ENCODE peak calls at places on chromosomes 4 and X, in ten cellular contexts. One of them, this sample, is unnamed.

GRCh38 chr4:5019274-5019673 is at the start of gene CYTL1:
- DNase-seq in GM12878: no peak
- DNase-seq in IMR-90: no peak
- DNase-seq in stomach: no peak
- DNase-seq in H1: peak
- DNase-seq in ovary: peak
- DNase-seq in sigmoid colon: no peak
- DNase-seq in tibial nerve: no peak
- DNase-seq in H54: no peak
- DNase-seq in HCT116: no peak
- DNase-seq in this sample: no peak

GRCh38 chr4:15238720-15239119 is 189.1 kb upstream of the C1QTNF7 start:
- DNase-seq in tibial nerve: no peak
- DNase-seq in H1: peak
- DNase-seq in IMR-90: peak
- DNase-seq in ovary: peak
- DNase-seq in H54: peak
- DNase-seq in stomach: no peak
- DNase-seq in HCT116: no peak
- DNase-seq in GM12878: no peak
- DNase-seq in sigmoid colon: no peak
- DNase-seq in this sample: no peak

GRCh38 chrX:124228849-124229248 is 103.6 kb upstream of the TEX13D start:
- DNase-seq in H54: no peak
- DNase-seq in stomach: no peak
- DNase-seq in ovary: no peak
- DNase-seq in H1: no peak
- DNase-seq in IMR-90: no peak
- DNase-seq in sigmoid colon: no peak
- DNase-seq in GM12878: no peak
- DNase-seq in HCT116: no peak
- DNase-seq in tibial nerve: no peak
- DNase-seq in this sample: no peak

GRCh38 chrX:45614853-45615252 is 414.2 kb upstream of the DIPK2B start:
- DNase-seq in stomach: no peak
- DNase-seq in tibial nerve: no peak
- DNase-seq in sigmoid colon: no peak
- DNase-seq in H54: no peak
- DNase-seq in GM12878: no peak
- DNase-seq in ovary: no peak
- DNase-seq in IMR-90: no peak
- DNase-seq in H1: no peak
- DNase-seq in HCT116: no peak
- DNase-seq in this sample: no peak

GRCh38 chrX:24805201-24805600 is 111.5 kb downstream of the POLA1 start:
- DNase-seq in H54: no peak
- DNase-seq in HCT116: no peak
- DNase-seq in H1: no peak
- DNase-seq in stomach: no peak
- DNase-seq in sigmoid colon: no peak
- DNase-seq in GM12878: no peak
- DNase-seq in ovary: no peak
- DNase-seq in IMR-90: no peak
- DNase-seq in tibial nerve: no peak
- DNase-seq in this sample: no peak

GRCh38 chrX:16212024-16212423 is 44.7 kb downstream of the MAGEB17 start:
- DNase-seq in H54: no peak
- DNase-seq in H1: no peak
- DNase-seq in IMR-90: peak
- DNase-seq in stomach: no peak
- DNase-seq in HCT116: no peak
- DNase-seq in tibial nerve: no peak
- DNase-seq in ovary: no peak
- DNase-seq in sigmoid colon: no peak
- DNase-seq in GM12878: no peak
- DNase-seq in this sample: no peak

GRCh38 chr4:172311682-172312081 is 498.5 kb downstream of the GALNTL6 start:
- DNase-seq in IMR-90: no peak
- DNase-seq in sigmoid colon: no peak
- DNase-seq in H1: no peak
- DNase-seq in tibial nerve: no peak
- DNase-seq in GM12878: no peak
- DNase-seq in ovary: no peak
- DNase-seq in H54: no peak
- DNase-seq in stomach: no peak
- DNase-seq in HCT116: no peak
- DNase-seq in this sample: no peak

GRCh38 chrX:17692709-17693346 is 44.5 kb upstream of the SCML1 start:
- DNase-seq in H1: no peak
- DNase-seq in GM12878: no peak
- DNase-seq in HCT116: no peak
- DNase-seq in tibial nerve: no peak
- DNase-seq in sigmoid colon: no peak
- DNase-seq in H54: no peak
- DNase-seq in stomach: no peak
- DNase-seq in IMR-90: peak
- DNase-seq in ovary: no peak
- DNase-seq in this sample: no peak

GRCh38 chrX:66030505-66031317 is 9.2 kb downstream of the VSIG4 start:
- DNase-seq in stomach: no peak
- DNase-seq in IMR-90: peak
- DNase-seq in sigmoid colon: no peak
- DNase-seq in H1: peak
- DNase-seq in HCT116: peak
- DNase-seq in ovary: no peak
- DNase-seq in GM12878: no peak
- DNase-seq in tibial nerve: no peak
- DNase-seq in H54: no peak
- DNase-seq in this sample: no peak

GRCh38 chr4:24979554-24979953 is 51.2 kb downstream of the LGI2 start:
- DNase-seq in HCT116: no peak
- DNase-seq in H54: no peak
- DNase-seq in IMR-90: no peak
- DNase-seq in tibial nerve: peak
- DNase-seq in ovary: no peak
- DNase-seq in stomach: no peak
- DNase-seq in H1: no peak
- DNase-seq in sigmoid colon: peak
- DNase-seq in GM12878: no peak
- DNase-seq in this sample: peak

GRCh38 chrX:101619336-101619735 is 1.5 kb upstream of the ARMCX6 start:
- DNase-seq in HCT116: no peak
- DNase-seq in H54: no peak
- DNase-seq in ovary: no peak
- DNase-seq in tibial nerve: no peak
- DNase-seq in IMR-90: peak
- DNase-seq in H1: no peak
- DNase-seq in stomach: no peak
- DNase-seq in GM12878: no peak
- DNase-seq in sigmoid colon: no peak
- DNase-seq in this sample: no peak

GRCh38 chrX:106050054-106050453 is 11.5 kb upstream of the SERPINA7 start:
- DNase-seq in H54: no peak
- DNase-seq in HCT116: no peak
- DNase-seq in tibial nerve: no peak
- DNase-seq in sigmoid colon: no peak
- DNase-seq in IMR-90: no peak
- DNase-seq in GM12878: no peak
- DNase-seq in stomach: no peak
- DNase-seq in H1: no peak
- DNase-seq in ovary: no peak
- DNase-seq in this sample: no peak
- TF ChIP-seq POLR2A in H54: no peak
- TF ChIP-seq POLR2A in HCT116: no peak
- TF ChIP-seq POLR2A in tibial nerve: no peak
- TF ChIP-seq POLR2A in sigmoid colon: no peak
- TF ChIP-seq POLR2A in IMR-90: no peak
- TF ChIP-seq POLR2A in GM12878: no peak
- TF ChIP-seq POLR2A in stomach: no peak
- TF ChIP-seq POLR2A in H1: no peak
- TF ChIP-seq POLR2A in ovary: no peak
- TF ChIP-seq POLR2A in this sample: no peak

DNA sequence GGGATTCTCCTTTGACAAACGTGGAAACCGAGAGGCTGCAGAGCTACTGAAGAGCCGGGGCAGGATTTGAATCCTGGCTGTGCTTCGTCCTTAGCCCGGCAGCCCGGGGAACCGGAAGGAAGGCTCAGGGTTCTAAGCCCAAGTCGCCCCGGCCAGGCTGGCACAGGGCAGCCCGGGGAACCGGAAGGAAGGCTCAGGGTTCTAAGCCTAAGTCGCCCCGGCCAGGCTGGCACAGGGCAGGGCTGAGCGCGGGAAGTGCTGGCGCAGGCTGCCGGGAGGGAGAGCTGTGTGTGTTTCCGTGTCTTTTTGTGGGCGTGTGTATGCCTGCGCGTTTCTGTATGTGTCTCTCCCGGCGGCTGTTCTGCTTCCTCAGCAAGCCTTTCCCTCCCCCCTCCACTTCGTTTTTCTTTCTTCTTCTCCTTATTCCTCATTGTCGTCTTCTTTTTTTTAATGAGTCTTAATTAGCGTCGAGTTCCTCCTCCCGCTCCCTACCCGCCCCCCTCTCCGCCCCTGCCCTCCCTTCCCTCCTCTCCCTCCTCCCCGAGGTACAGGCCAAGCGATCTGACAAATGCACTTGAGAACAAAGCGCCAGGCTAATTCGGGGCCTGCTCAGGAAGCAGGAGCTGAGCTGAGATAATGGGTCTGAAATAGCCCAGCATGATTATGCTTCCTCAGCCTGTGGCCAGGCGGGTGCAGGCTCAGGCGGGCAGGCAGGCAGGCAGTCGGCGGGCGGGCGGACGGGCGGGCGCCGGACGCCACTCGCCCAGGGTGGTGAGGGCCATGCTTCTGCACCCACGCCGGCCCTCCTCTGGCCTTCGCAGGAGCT is 65.9 kb downstream of the EFNB1 start:
- DNase-seq in H54: no peak
- DNase-seq in H1: no peak
- DNase-seq in GM12878: no peak
- DNase-seq in IMR-90: peak
- DNase-seq in sigmoid colon: peak
- DNase-seq in ovary: peak
- DNase-seq in HCT116: no peak
- DNase-seq in stomach: peak
- DNase-seq in tibial nerve: peak
- DNase-seq in this sample: peak
- TF ChIP-seq POLR2A in H54: no peak
- TF ChIP-seq POLR2A in H1: no peak
- TF ChIP-seq POLR2A in GM12878: no peak
- TF ChIP-seq POLR2A in IMR-90: no peak
- TF ChIP-seq POLR2A in sigmoid colon: no peak
- TF ChIP-seq POLR2A in ovary: no peak
- TF ChIP-seq POLR2A in HCT116: no peak
- TF ChIP-seq POLR2A in stomach: no peak
- TF ChIP-seq POLR2A in tibial nerve: no peak
- TF ChIP-seq POLR2A in this sample: no peak

GRCh38 chr4:169618986-169619385 is 1.4 kb upstream of the CLCN3 start:
- DNase-seq in GM12878: no peak
- DNase-seq in ovary: no peak
- DNase-seq in H1: no peak
- DNase-seq in IMR-90: no peak
- DNase-seq in H54: no peak
- DNase-seq in HCT116: no peak
- DNase-seq in stomach: no peak
- DNase-seq in tibial nerve: no peak
- DNase-seq in sigmoid colon: no peak
- DNase-seq in this sample: no peak

GRCh38 chr4:169619958-169620845 is at the start of gene CLCN3:
- DNase-seq in H54: peak
- DNase-seq in tibial nerve: peak
- DNase-seq in sigmoid colon: peak
- DNase-seq in GM12878: peak
- DNase-seq in HCT116: peak
- DNase-seq in IMR-90: peak
- DNase-seq in ovary: peak
- DNase-seq in H1: peak
- DNase-seq in stomach: peak
- DNase-seq in this sample: peak

GRCh38 chr4:169618286-169618685 is 2.1 kb upstream of the CLCN3 start:
- DNase-seq in tibial nerve: no peak
- DNase-seq in IMR-90: peak
- DNase-seq in ovary: no peak
- DNase-seq in GM12878: no peak
- DNase-seq in stomach: no peak
- DNase-seq in HCT116: no peak
- DNase-seq in H1: no peak
- DNase-seq in sigmoid colon: no peak
- DNase-seq in H54: no peak
- DNase-seq in this sample: no peak

GRCh38 chr4:169620846-169621228 is 459 bp downstream of the CLCN3 start:
- DNase-seq in GM12878: no peak
- DNase-seq in sigmoid colon: no peak
- DNase-seq in H1: no peak
- DNase-seq in stomach: no peak
- DNase-seq in HCT116: no peak
- DNase-seq in H54: no peak
- DNase-seq in tibial nerve: peak
- DNase-seq in IMR-90: no peak
- DNase-seq in ovary: no peak
- DNase-seq in this sample: peak

GRCh38 chr4:169619518-169619957 is 840 bp upstream of the CLCN3 start:
- DNase-seq in ovary: no peak
- DNase-seq in H54: no peak
- DNase-seq in sigmoid colon: no peak
- DNase-seq in IMR-90: peak
- DNase-seq in H1: no peak
- DNase-seq in tibial nerve: peak
- DNase-seq in stomach: peak
- DNase-seq in GM12878: no peak
- DNase-seq in HCT116: peak
- DNase-seq in this sample: peak
- TF ChIP-seq POLR2A in ovary: no peak
- TF ChIP-seq POLR2A in H54: no peak
- TF ChIP-seq POLR2A in sigmoid colon: no peak
- TF ChIP-seq POLR2A in IMR-90: no peak
- TF ChIP-seq POLR2A in H1: no peak
- TF ChIP-seq POLR2A in tibial nerve: no peak
- TF ChIP-seq POLR2A in stomach: no peak
- TF ChIP-seq POLR2A in GM12878: no peak
- TF ChIP-seq POLR2A in HCT116: no peak
- TF ChIP-seq POLR2A in this sample: no peak

DNA sequence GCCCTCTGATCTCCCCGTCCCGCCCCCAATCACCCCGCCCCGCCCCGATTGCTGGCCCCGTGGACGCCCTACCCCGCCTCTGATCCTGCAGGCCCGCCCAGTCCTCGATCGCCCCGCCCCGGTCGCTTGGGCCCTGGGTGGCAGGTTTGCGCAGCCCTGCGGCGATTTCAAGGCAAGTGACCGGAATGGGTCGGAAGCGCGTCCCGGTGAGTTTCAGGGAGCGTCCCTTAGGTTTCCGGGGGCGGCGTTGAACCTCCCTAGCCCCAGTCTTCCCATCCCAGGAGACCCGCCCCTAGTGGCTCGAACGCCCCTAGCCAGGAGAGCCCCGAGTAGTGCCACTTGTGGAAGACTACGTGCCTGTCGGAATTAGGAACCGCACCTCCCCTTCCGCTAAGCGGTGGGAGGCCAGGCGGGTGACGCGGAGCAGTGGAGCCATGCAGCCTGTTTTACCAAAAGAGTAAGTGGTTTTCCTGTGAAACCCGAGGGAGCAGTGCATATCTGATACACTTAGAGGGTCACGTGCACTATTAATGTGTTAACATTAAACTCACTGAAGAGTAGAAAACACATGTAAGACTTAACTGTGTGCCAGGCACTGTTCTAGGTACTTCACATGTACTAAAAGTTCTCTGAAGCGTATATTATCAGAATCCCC is 350 bp upstream of the TEC start:
- DNase-seq in tibial nerve: peak
- DNase-seq in HCT116: peak
- DNase-seq in H54: no peak
- DNase-seq in GM12878: peak
- DNase-seq in ovary: peak
- DNase-seq in IMR-90: peak
- DNase-seq in sigmoid colon: peak
- DNase-seq in stomach: peak
- DNase-seq in H1: peak
- DNase-seq in this sample: peak
- TF ChIP-seq POLR2A in tibial nerve: peak
- TF ChIP-seq POLR2A in HCT116: peak
- TF ChIP-seq POLR2A in H54: no peak
- TF ChIP-seq POLR2A in GM12878: peak
- TF ChIP-seq POLR2A in ovary: no peak
- TF ChIP-seq POLR2A in IMR-90: no peak
- TF ChIP-seq POLR2A in sigmoid colon: no peak
- TF ChIP-seq POLR2A in stomach: no peak
- TF ChIP-seq POLR2A in H1: no peak
- TF ChIP-seq POLR2A in this sample: no peak